ENCODE peak calls at places on chromosomes 6 and 20, in nine cellular contexts. L is heart left ventricle, D is HCT116, X is endothelial cell of umbilical vein, S is Peyer's patch, O is stomach, F is tibial nerve, C is breast epithelium, Y is esophagus squamous epithelium. T is an unnamed sample. For H3K36me3, the result is how much of the 10 kb centered on the place peaks cover.

GRCh38 chr6:84428300-84428907 is 201.0 kb upstream of the CEP162 start:
- DNase-seq in X (peak), L (peak), F (peak), O (peak), C (no peak), S (peak), Y (no peak), D (peak), T (peak)

GRCh38 chr6:142821164-142821716 is 123.7 kb downstream of the HIVEP2 start:
- DNase-seq in F (no peak), L (no peak), Y (no peak), C (no peak), D (no peak), X (no peak), S (no peak), O (no peak), T (no peak)

GRCh38 chr6:128600397-128600951 is 80.1 kb upstream of the PTPRK start:
- DNase-seq in D (no peak), S (no peak), O (no peak), Y (no peak), F (no peak), L (no peak), C (no peak), X (peak), T (no peak)

GRCh38 chr6:72746276-72746675 is 124.4 kb downstream of the KCNQ5 start:
- DNase-seq in C (no peak), L (no peak), S (no peak), Y (no peak), O (no peak), D (no peak), X (no peak), F (no peak), T (no peak)

GRCh38 chr20:43846516-43846905 is 68.1 kb upstream of the TOX2 start:
- DNase-seq in C (no peak), O (no peak), S (no peak), X (no peak), D (no peak), F (no peak), L (no peak), Y (no peak), T (no peak)

GRCh38 chr6:88376759-88377387 is 210.7 kb upstream of the CNR1 start:
- DNase-seq in Y (no peak), S (no peak), L (no peak), D (no peak), F (no peak), X (peak), O (no peak), C (no peak), T (no peak)

GRCh38 chr20:11790047-11790446 is 127.6 kb upstream of the BTBD3 start:
- DNase-seq in L (no peak), C (no peak), D (no peak), O (no peak), S (no peak), Y (no peak), X (no peak), F (no peak), T (no peak)

GRCh38 chr6:54188832-54189231 is 77.6 kb downstream of the MLIP start:
- DNase-seq in S (no peak), F (no peak), Y (no peak), O (no peak), X (no peak), L (no peak), C (no peak), D (no peak), T (no peak)

GRCh38 chr20:1844723-1845523 is 50.3 kb upstream of the SIRPA start:
- DNase-seq in Y (no peak), X (peak), S (peak), C (no peak), L (peak), F (peak), O (peak), D (no peak), T (no peak)

GRCh38 chr20:32903666-32904175 is 45.0 kb downstream of the EFCAB8 start:
- DNase-seq in X (no peak), L (no peak), Y (no peak), F (no peak), O (no peak), S (no peak), C (no peak), D (no peak), T (no peak)

GRCh38 chr6:109794201-109794926 is 103.3 kb downstream of the FIG4 start:
- DNase-seq in S (no peak), O (no peak), D (no peak), L (no peak), F (no peak), C (no peak), Y (no peak), X (peak), T (no peak)

GRCh38 chr6:151565940-151566339 is 72.1 kb downstream of the CCDC170 start:
- DNase-seq in O (no peak), C (no peak), F (no peak), S (no peak), Y (no peak), D (no peak), L (no peak), X (no peak), T (no peak)

GRCh38 chr6:79570129-79570801 is 33.0 kb upstream of the LCA5 start:
- DNase-seq in L (no peak), D (peak), F (no peak), O (peak), S (peak), C (no peak), Y (no peak), X (peak), T (peak)

GRCh38 chr6:167720456-167721285 is 106.0 kb upstream of the AFDN start:
- DNase-seq in C (no peak), S (peak), Y (no peak), F (no peak), X (no peak), L (no peak), O (no peak), D (no peak), T (no peak)

GRCh38 chr6:161406633-161407032 is 132.8 kb upstream of the AGPAT4 start:
- DNase-seq in X (no peak), F (no peak), L (no peak), D (peak), C (no peak), S (no peak), O (no peak), Y (no peak), T (no peak)

GRCh38 chr6:74549746-74550145 is 656.1 kb downstream of the COL12A1 start:
- DNase-seq in D (no peak), O (no peak), X (no peak), S (no peak), L (no peak), F (no peak), Y (no peak), C (no peak), T (no peak)

GRCh38 chr20:53513168-53513488 is 80.5 kb downstream of the ZNF217 start:
- DNase-seq in F (no peak), O (no peak), D (no peak), X (no peak), S (no peak), C (no peak), L (no peak), Y (no peak), T (no peak)

GRCh38 chr6:136656121-136656520 is 105.9 kb upstream of the MAP7 start:
- DNase-seq in O (no peak), L (no peak), X (no peak), C (no peak), F (no peak), D (no peak), Y (no peak), S (no peak), T (no peak)

GRCh38 chr20:15619816-15620215 is 953.4 kb downstream of the KIF16B start:
- DNase-seq in S (no peak), C (no peak), F (no peak), L (no peak), Y (no peak), D (no peak), O (no peak), X (no peak), T (no peak)

GRCh38 chr6:150676339-150676738 is 76.7 kb downstream of the PLEKHG1 start:
- DNase-seq in D (no peak), X (no peak), S (no peak), F (no peak), L (no peak), C (no peak), Y (no peak), O (no peak), T (no peak)

GRCh38 chr6:33377166-33377565 is 14.5 kb upstream of the KIFC1 start:
- DNase-seq in O (no peak), L (no peak), C (no peak), Y (no peak), F (no peak), S (no peak), D (no peak), X (no peak), T (no peak)

GRCh38 chr6:43800746-43801488 is 30.9 kb downstream of the VEGFA start:
- DNase-seq in D (no peak), O (no peak), L (no peak), Y (no peak), X (no peak), C (no peak), S (no peak), F (no peak), T (no peak)

DNA sequence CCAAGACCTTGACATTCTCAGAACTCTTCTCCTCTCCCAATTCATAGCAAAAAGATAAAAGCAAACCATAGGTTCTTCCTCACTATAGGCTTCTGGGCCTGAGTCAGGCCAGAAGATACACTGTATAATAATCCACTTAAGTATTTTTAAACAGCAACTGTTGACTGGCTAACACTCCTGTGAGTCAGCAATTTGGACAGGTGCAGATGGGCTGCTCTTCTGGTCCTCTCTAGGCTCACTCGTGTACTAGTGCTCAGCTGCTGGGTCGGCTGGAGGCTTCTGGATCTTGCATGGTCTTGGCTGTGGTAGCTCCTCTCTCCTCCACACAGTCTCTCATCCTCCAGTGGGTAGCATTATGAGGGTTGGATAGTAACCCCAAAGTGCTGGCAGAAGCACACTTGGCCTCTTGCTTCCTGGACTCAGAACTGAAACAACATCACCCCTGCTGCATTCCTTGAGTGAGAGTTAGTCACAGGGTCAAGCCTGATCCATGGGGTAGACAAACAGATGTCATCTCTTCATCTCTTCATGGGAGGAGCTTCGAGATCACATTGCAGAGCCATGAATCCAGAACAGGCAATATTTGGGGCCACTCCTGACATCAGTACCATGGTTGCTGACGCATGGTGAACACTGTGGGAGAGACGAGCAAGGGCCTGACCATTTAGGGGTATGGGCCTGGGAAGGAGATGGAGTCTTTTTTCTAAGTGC is 86.9 kb downstream of the C6orf118 start:
- DNase-seq in L (no peak), O (no peak), X (no peak), D (no peak), S (no peak), F (no peak), Y (no peak), C (no peak), T (no peak)
- TF ChIP-seq POLR2A in L (no peak), O (no peak), X (no peak), D (no peak), S (no peak), F (no peak), Y (no peak), C (no peak), T (no peak)

DNA sequence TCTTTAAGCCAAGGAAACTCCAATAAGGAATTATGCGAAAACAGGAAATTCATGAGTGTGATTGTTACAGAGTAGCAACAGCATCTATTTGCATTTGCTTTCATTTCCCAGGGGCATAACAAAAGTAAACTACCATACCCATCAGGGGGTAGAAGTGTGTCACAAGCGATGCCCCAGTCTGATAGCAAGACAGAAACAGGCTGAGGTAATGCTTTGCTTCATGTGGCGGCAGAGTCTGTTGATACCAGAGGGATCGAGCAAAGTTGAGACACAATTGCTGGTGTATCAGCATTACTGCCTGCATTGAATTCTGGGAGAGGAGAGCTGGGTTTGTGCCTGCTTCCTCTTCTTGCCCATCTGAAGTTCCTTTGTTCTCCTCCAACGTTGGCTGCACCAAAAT is 51.2 kb upstream of the LYRM2 start:
- DNase-seq in O (no peak), L (no peak), D (no peak), F (no peak), S (no peak), Y (no peak), X (peak), C (no peak), T (no peak)
- H3K36me3 ChIP-seq in O (half or more), L (under half), D (half or more), F (under half), S (half or more), Y (under half), X (under half), C (under half), T (under half)

DNA sequence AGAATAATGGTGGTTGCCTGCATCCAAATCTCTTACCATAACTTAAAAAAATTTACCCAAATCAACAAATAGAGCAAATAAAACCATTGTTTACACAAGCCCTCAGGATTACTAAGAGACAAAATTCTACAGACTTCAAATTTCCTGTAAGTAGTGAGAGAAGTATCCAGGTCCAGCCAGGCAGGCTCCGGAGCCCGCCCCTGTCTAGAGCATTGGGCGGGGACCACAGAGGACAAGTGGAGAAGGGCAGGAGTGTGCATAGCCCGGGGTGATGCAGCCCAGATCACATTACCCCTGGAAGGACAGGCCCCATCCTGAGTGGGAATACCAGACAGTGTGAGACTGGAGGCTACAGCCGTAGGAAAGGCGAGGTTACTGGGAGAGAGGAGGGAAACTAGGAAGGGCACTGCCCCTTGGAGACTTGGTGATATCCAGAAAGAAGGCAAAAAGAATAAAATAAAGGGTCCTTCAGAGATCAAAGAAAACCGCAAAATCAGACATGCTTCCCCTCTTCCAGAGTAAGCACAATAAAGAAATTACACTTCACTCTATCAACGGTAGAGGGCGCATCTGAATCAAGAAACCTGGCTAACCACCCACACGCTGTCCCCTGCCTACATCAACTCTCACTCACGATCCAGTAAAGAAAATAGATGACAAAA is 26.6 kb downstream of the RIN2 start:
- DNase-seq in X (peak), L (peak), C (peak), D (peak), S (no peak), Y (no peak), F (peak), O (peak), T (peak)
- H3K4me3 ChIP-seq in X (no peak), L (peak), C (no peak), D (no peak), S (no peak), Y (no peak), F (no peak), O (no peak), T (no peak)

GRCh38 chr6:24774696-24775519 is at the start of gene GMNN:
- DNase-seq in Y (peak), X (peak), C (peak), S (peak), O (peak), F (peak), L (peak), D (peak), T (peak)
- TF ChIP-seq POLR2A in Y (no peak), X (peak), C (peak), S (peak), O (no peak), F (peak), L (no peak), D (peak), T (peak)